ENCODE peak calls at places on chromosomes 2 and 18, in six cellular contexts. M is H1, P is HCT116, T is GM12878, D is T47D, Q is SK-N-SH. N is an unnamed sample.

GRCh38 chr18:54947115-54947514 is 12.1 kb downstream of the CCDC68 start:
- DNase-seq in D (no peak), Q (no peak), P (no peak), T (no peak), M (no peak), N (no peak)

GRCh38 chr2:239669899-239670460 is 269.2 kb upstream of the HDAC4 start:
- DNase-seq in Q (no peak), D (no peak), P (no peak), T (no peak), M (no peak), N (no peak)

GRCh38 chr2:138030459-138030858 is 66.2 kb downstream of the HNMT start:
- DNase-seq in P (no peak), Q (no peak), D (no peak), M (no peak), T (peak), N (no peak)

GRCh38 chr18:51614967-51615571 is 417.6 kb upstream of the MEX3C start:
- DNase-seq in Q (no peak), D (no peak), P (no peak), M (no peak), T (no peak), N (no peak)

GRCh38 chr2:184599054-184599874 is 935 bp downstream of the ZNF804A start:
- DNase-seq in D (no peak), M (no peak), P (peak), T (no peak), Q (peak), N (no peak)

GRCh38 chr2:43491070-43491639 is 104.7 kb downstream of the THADA start:
- DNase-seq in Q (no peak), M (no peak), D (no peak), P (no peak), T (no peak), N (no peak)

GRCh38 chr2:60046529-60046928 is 506.9 kb downstream of the BCL11A start:
- DNase-seq in D (no peak), Q (no peak), T (no peak), M (no peak), P (no peak), N (no peak)

GRCh38 chr2:54329482-54330225 is 73.6 kb upstream of the TSPYL6 start:
- DNase-seq in P (no peak), D (peak), Q (peak), T (no peak), M (no peak), N (no peak)

GRCh38 chr2:45862843-45863242 is 211.4 kb downstream of the PRKCE start:
- DNase-seq in M (no peak), Q (no peak), P (no peak), D (no peak), T (no peak), N (no peak)

GRCh38 chr18:21053127-21053526 is 58.5 kb downstream of the ROCK1 start:
- DNase-seq in T (no peak), D (no peak), Q (no peak), P (no peak), M (no peak), N (no peak)

DNA sequence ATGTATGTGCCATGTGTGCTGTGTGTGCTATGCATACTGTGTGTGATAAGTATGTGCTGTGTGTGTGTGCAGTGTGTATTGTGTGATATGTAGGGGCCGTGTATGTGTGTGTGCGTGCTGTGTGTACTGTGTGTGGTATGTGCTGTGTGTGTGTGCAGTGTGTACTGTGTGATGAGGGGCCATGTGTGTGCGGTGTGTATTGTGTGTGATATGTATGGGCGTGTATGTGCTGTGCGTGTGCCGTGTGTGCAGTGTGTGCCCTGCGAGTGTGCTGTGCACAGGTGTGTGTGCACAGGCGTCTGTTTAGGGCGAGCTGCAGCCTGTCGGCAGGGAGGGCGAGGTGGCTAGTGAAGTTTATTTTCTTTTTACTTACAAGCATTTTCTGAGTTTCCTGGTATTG is 16.1 kb downstream of the SNORC start:
- DNase-seq in D (no peak), P (no peak), T (no peak), Q (no peak), M (no peak), N (no peak)
- TF ChIP-seq JUND in D (no peak), P (no peak), T (no peak), Q (no peak), M (no peak), N (no peak)

GRCh38 chr2:39435254-39435653 is 1.8 kb downstream of the MAP4K3 start:
- DNase-seq in P (no peak), D (no peak), T (no peak), M (no peak), Q (no peak), N (no peak)

GRCh38 chr2:39434233-39434897 is 2.7 kb downstream of the MAP4K3 start:
- DNase-seq in T (no peak), P (no peak), Q (no peak), D (no peak), M (no peak), N (no peak)

GRCh38 chr2:39436592-39437521 is at the start of gene MAP4K3:
- DNase-seq in M (peak), P (peak), D (peak), Q (peak), T (peak), N (peak)

GRCh38 chr2:39435974-39436591 is 1.0 kb downstream of the MAP4K3 start:
- DNase-seq in D (no peak), M (no peak), Q (peak), P (no peak), T (no peak), N (peak)

DNA sequence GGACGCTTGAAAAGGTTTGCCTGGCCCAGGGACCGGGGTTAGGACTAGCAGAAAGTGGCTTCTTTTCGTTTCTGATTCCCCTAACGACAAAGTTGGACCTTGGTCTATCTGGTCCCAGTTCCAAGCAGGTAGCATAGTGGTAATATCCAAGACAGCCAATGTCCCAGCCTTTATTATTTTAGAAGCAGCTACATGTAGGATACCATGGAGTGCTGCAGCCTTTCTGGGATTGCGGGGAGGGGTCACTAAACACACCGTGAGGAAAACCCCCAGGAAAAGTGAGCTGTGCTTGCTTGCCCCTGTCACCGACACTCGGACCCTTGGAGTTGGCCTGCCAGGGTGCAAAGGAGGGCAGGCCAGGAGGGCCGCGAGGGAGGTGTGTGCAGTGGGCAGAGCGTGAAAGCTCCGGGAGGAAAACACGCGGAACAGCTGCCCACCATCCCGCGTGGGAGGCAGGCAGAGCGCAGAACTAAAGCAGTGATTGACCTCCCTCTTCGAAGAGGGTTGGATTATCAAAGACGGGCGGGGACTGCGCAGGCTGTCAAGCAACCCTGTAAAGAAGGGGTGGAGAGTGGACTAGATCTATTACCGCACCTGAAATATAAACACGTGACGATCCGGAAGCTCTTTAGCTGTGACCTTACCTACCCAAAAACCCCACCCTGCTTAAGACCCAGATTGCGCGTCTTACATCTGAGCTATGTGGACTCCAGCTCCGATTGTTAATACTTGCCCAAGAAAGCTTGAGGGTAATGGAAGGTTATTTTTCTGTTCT is 624 bp upstream of the MAP4K3 start:
- DNase-seq in D (peak), M (no peak), Q (peak), T (no peak), P (peak), N (peak)
- TF ChIP-seq JUND in D (no peak), M (no peak), Q (no peak), T (no peak), P (no peak), N (no peak)

GRCh38 chr2:85501244-85501643 is 37.7 kb upstream of the MAT2A start:
- DNase-seq in P (no peak), Q (no peak), T (no peak), M (no peak), D (no peak), N (peak)
- TF ChIP-seq JUND in P (no peak), Q (no peak), T (no peak), M (no peak), D (no peak), N (no peak)

GRCh38 chr18:48533340-48534093 is 5.3 kb upstream of the CTIF start:
- DNase-seq in D (no peak), P (no peak), T (peak), M (no peak), Q (no peak), N (no peak)
- TF ChIP-seq JUND in D (no peak), P (no peak), T (no peak), M (no peak), Q (no peak), N (no peak)

DNA sequence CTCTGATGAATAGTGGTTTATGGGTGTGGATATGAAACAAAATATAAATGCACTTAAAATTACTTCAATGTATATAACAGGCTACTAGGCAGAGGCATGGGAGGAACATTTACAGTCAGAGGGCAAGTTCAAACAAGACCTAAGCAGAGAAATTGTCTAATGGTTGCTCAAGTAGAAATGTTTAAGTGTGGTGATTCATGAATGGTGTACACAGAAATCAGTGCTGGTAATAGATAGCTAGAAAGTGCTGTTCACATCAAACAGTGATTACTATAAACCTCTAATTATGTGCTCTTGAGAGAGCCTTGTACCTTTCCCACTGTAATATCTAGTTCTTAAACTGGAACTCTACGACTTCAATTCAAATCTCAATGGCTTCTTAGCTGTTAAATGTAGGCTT is 485.1 kb downstream of the NRXN1 start:
- DNase-seq in P (no peak), M (no peak), T (no peak), Q (no peak), D (no peak), N (no peak)
- TF ChIP-seq JUND in P (no peak), M (no peak), T (no peak), Q (no peak), D (no peak), N (no peak)

DNA sequence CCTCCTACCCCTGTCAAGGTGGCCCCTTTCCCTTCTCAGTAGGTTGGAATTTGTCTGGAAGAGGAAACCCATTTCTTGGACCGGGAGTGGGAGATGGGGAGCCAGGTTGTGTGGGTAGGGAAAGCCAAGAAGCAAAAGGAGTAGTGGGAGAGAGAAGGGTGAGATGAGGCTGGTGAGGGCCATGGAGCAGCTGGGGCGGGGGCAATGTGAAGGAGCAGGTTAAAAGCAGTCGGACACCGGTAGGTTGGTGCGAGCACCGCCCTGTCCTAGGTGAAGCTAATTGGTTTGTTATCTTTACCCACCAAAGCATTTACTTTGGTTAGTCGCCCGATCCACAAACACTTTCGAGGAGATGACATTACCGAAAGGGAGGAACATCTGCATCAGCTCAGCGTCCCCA is 306.8 kb downstream of the CELF4 start:
- DNase-seq in Q (no peak), M (no peak), P (no peak), T (no peak), D (no peak), N (no peak)
- TF ChIP-seq JUND in Q (no peak), M (no peak), P (no peak), T (no peak), D (no peak), N (no peak)